ENCODE peak calls at places on chromosomes 16 and 17, in four cellular contexts. S is spleen, O is H54, I is left ventricle myocardium inferior. P is an unnamed sample.
A peak's percentile ranks its signal among the peaks of the same experiment; 100 is the strongest.

GRCh38 chr17:44086364-44087311 is 16.1 kb downstream of the G6PC3 start:
- DNase-seq in S (no peak), O (peak; percentile 95), I (no peak), P (peak; percentile 45)

GRCh38 chr17:28622186-28622585 is 8.2 kb upstream of the RSKR start:
- DNase-seq in I (no peak), S (no peak), O (no peak), P (no peak)

GRCh38 chr16:68087688-68088087 is 2.5 kb downstream of the NFATC3 start:
- DNase-seq in O (no peak), I (no peak), S (no peak), P (no peak)

GRCh38 chr16:17283022-17283421 is 187.7 kb downstream of the XYLT1 start:
- DNase-seq in I (no peak), S (no peak), O (no peak), P (no peak)

GRCh38 chr17:45942284-45942683 is 47.9 kb downstream of the MAPT start:
- DNase-seq in I (peak; percentile 86), O (no peak), S (no peak), P (peak; percentile 89)

GRCh38 chr17:7250655-7251329 is 742 bp downstream of the CTDNEP1 start:
- DNase-seq in O (no peak), I (no peak), S (no peak), P (no peak)

GRCh38 chr17:77131919-77132318 is 8.8 kb upstream of the SEC14L1 start:
- DNase-seq in S (no peak), I (no peak), O (no peak), P (no peak)

GRCh38 chr16:29991571-29991904 is 3.9 kb downstream of the HIRIP3 start:
- DNase-seq in S (peak; percentile 47), O (no peak), I (no peak), P (peak; percentile 34)

GRCh38 chr16:89700100-89700648 is 1.3 kb downstream of the SPATA2L start:
- DNase-seq in O (peak; percentile 96), S (peak; percentile 100), I (peak; percentile 98), P (peak; percentile 100)

GRCh38 chr17:80503921-80504320 is 27.5 kb upstream of the NPTX1 start:
- DNase-seq in I (no peak), S (no peak), O (no peak), P (no peak)

GRCh38 chr17:17067277-17067676 is 25.0 kb downstream of the MPRIP start:
- DNase-seq in S (peak; percentile 8), I (no peak), O (no peak), P (no peak)

GRCh38 chr17:76994237-76994637 is 126.0 kb downstream of the MGAT5B start:
- DNase-seq in O (no peak), I (no peak), S (no peak), P (no peak)

GRCh38 chr17:34107019-34107418 is 148.1 kb upstream of the CCL2 start:
- DNase-seq in S (no peak), I (no peak), O (no peak), P (peak; percentile 57)

GRCh38 chr17:31515226-31515759 is 123.8 kb downstream of the RAB11FIP4 start:
- DNase-seq in I (no peak), S (peak; percentile 54), O (no peak), P (no peak)

GRCh38 chr16:46949216-46949892 is 24.1 kb downstream of the DNAJA2 start:
- DNase-seq in I (no peak), S (no peak), O (no peak), P (no peak)

GRCh38 chr17:45581860-45582259 is 91.3 kb upstream of the PLEKHM1 start:
- DNase-seq in O (no peak), I (no peak), S (no peak), P (no peak)

GRCh38 chr17:35313875-35314409 is 59.5 kb downstream of the SLFN11 start:
- DNase-seq in S (peak; percentile 85), I (peak; percentile 67), O (no peak), P (no peak)

GRCh38 chr17:4492762-4493561 is 5.7 kb upstream of the SPNS2 start:
- DNase-seq in O (no peak), S (no peak), I (no peak), P (no peak)

GRCh38 chr16:77998350-77999023 is 23.9 kb upstream of the CLEC3A start:
- DNase-seq in O (no peak), I (no peak), S (no peak), P (no peak)

P was measured in right lobe of liver.